ENCODE peak calls at places on chromosomes 7 and 10, in five cellular contexts. T, V, Z, P and Q are unnamed samples.

GRCh38 chr10:34254596-34254995 is 560.5 kb downstream of the PARD3 start:
- DNase-seq in V (no peak), P (peak), T (no peak), Z (no peak), Q (peak)

GRCh38 chr7:127887096-127887495 is 144.1 kb downstream of the LRRC4 start:
- DNase-seq in Z (no peak), T (no peak), V (no peak), P (no peak), Q (no peak)

GRCh38 chr10:47031953-47032465 is 120.8 kb downstream of the PTPN20 start:
- DNase-seq in T (no peak), P (peak), Z (no peak), V (peak), Q (no peak)

GRCh38 chr10:97915761-97916160 is 66.1 kb downstream of the GOLGA7B start:
- DNase-seq in T (no peak), V (no peak), Z (no peak), P (no peak), Q (no peak)

GRCh38 chr10:129955591-129956284 is 8.3 kb downstream of the EBF3 start:
- DNase-seq in T (no peak), Z (no peak), P (no peak), V (no peak), Q (no peak)

GRCh38 chr7:80676404-80676803 is 38.0 kb downstream of the CD36 start:
- DNase-seq in V (no peak), Z (no peak), P (no peak), T (no peak), Q (no peak)

GRCh38 chr7:87067788-87068187 is 8.3 kb upstream of the ELAPOR2 start:
- DNase-seq in Z (no peak), T (no peak), V (no peak), P (no peak), Q (no peak)

GRCh38 chr10:117248700-117249465 is 8.0 kb downstream of the SLC18A2 start:
- DNase-seq in V (no peak), P (no peak), T (no peak), Z (no peak), Q (no peak)

GRCh38 chr7:116673504-116673865 is 1.5 kb downstream of the MET start:
- DNase-seq in P (no peak), Z (no peak), T (no peak), V (no peak), Q (no peak)

GRCh38 chr10:48209246-48209645 is 65.2 kb downstream of the FRMPD2 start:
- DNase-seq in V (no peak), T (no peak), P (peak), Z (no peak), Q (no peak)

GRCh38 chr7:111047595-111047994 is 43.3 kb upstream of the LRRN3 start:
- DNase-seq in Z (no peak), V (no peak), T (no peak), P (no peak), Q (no peak)

GRCh38 chr7:94664023-94664422 is 8.1 kb upstream of the SGCE start:
- DNase-seq in V (no peak), P (no peak), Z (no peak), T (no peak), Q (no peak)

GRCh38 chr10:81920213-81920829 is 45.3 kb downstream of the NRG3 start:
- DNase-seq in V (no peak), Z (no peak), P (no peak), T (no peak), Q (no peak)

GRCh38 chr7:75969704-75970498 is 24.5 kb downstream of the TMEM120A start:
- DNase-seq in P (no peak), T (no peak), V (no peak), Z (no peak), Q (no peak)

GRCh38 chr7:27148031-27148775 is 629 bp upstream of the HOXA6 start:
- DNase-seq in P (no peak), V (no peak), T (no peak), Z (no peak), Q (no peak)

GRCh38 chr7:96199421-96199820 is 122.5 kb downstream of the SLC25A13 start:
- DNase-seq in P (peak), Z (no peak), V (no peak), T (no peak), Q (no peak)

GRCh38 chr7:99755085-99755484 is 20.1 kb upstream of the CYP3A7 start:
- DNase-seq in T (no peak), Z (no peak), P (no peak), V (no peak), Q (no peak)

GRCh38 chr10:15333909-15334649 is 37.0 kb downstream of the FAM171A1 start:
- DNase-seq in Z (no peak), P (no peak), V (no peak), T (no peak), Q (no peak)

GRCh38 chr10:78513330-78513729 is 479.7 kb downstream of the RPS24 start:
- DNase-seq in Z (no peak), V (no peak), P (no peak), T (no peak), Q (no peak)

GRCh38 chr10:29253096-29254029 is 35.5 kb upstream of the LYZL1 start:
- DNase-seq in V (no peak), Z (no peak), P (no peak), T (no peak), Q (no peak)

GRCh38 chr7:131364767-131365344 is 37.2 kb downstream of the MKLN1 start:
- DNase-seq in V (no peak), T (no peak), Z (no peak), P (no peak), Q (no peak)

GRCh38 chr10:55283041-55283440 is 482.0 kb upstream of the PCDH15 start:
- DNase-seq in V (no peak), P (no peak), Z (no peak), T (no peak), Q (no peak)

GRCh38 chr10:52135101-52135500 is 179.0 kb upstream of the DKK1 start:
- DNase-seq in P (no peak), V (no peak), Z (no peak), T (no peak), Q (no peak)

GRCh38 chr10:68665841-68666240 is 55.2 kb upstream of the CCAR1 start:
- DNase-seq in P (peak), Z (no peak), V (no peak), T (no peak), Q (no peak)

GRCh38 chr10:96509017-96509641 is 4.6 kb downstream of the TLL2 start:
- DNase-seq in P (peak), T (no peak), Z (no peak), V (no peak), Q (no peak)

GRCh38 chr10:58027431-58027830 is 240.3 kb downstream of the IPMK start:
- DNase-seq in Z (no peak), V (no peak), P (no peak), T (no peak), Q (no peak)

GRCh38 chr7:318476-319266 is 28.7 kb downstream of the FOXL3 start:
- DNase-seq in P (no peak), T (no peak), Z (no peak), V (no peak), Q (no peak)

GRCh38 chr10:117138838-117139580 is 939 bp upstream of the VAX1 start:
- DNase-seq in P (no peak), V (no peak), T (no peak), Z (no peak), Q (no peak)

GRCh38 chr10:60796481-60796880 is 18.2 kb downstream of the CDK1 start:
- DNase-seq in P (no peak), Z (no peak), T (no peak), V (no peak), Q (no peak)

GRCh38 chr7:50156163-50156562 is 63.1 kb upstream of the ZPBP start:
- DNase-seq in T (no peak), V (no peak), Z (no peak), P (no peak), Q (no peak)

GRCh38 chr7:157375410-157375809 is 38.6 kb downstream of the DNAJB6 start:
- DNase-seq in V (no peak), T (no peak), Z (no peak), P (no peak), Q (no peak)

GRCh38 chr7:3065724-3066143 is 22.1 kb upstream of the CARD11 start:
- DNase-seq in Z (peak), T (no peak), P (no peak), V (peak), Q (peak)

GRCh38 chr10:3076138-3076537 is 8.8 kb downstream of the PFKP start:
- DNase-seq in P (no peak), T (no peak), Z (no peak), V (no peak), Q (no peak)

GRCh38 chr7:105487559-105488218 is 34.4 kb downstream of the PUS7 start:
- DNase-seq in V (no peak), T (no peak), Z (no peak), P (peak), Q (peak)

GRCh38 chr10:112687647-112688046 is 240.6 kb downstream of the VTI1A start:
- DNase-seq in V (no peak), Z (no peak), P (peak), T (no peak), Q (no peak)

GRCh38 chr10:122323941-122324675 is 50.4 kb upstream of the PLEKHA1 start:
- DNase-seq in V (no peak), P (peak), Z (no peak), T (no peak), Q (no peak)

GRCh38 chr7:64037095-64037494 is 8.1 kb upstream of the ZNF727 start:
- DNase-seq in P (no peak), T (no peak), Z (no peak), V (no peak), Q (no peak)

GRCh38 chr10:317926-318325 is 182.7 kb downstream of the ZMYND11 start:
- DNase-seq in V (no peak), P (no peak), Z (no peak), T (no peak), Q (no peak)

GRCh38 chr10:79066460-79067240 is 2.1 kb upstream of the ZMIZ1 start:
- DNase-seq in T (no peak), Z (no peak), V (no peak), P (no peak), Q (peak)